ENCODE peak calls at places on chromosomes 2 and 18, in eight cellular contexts. D, R, L, T, G, E, X and K are unnamed samples.

GRCh38 chr2:208183526-208183925 is 6.3 kb downstream of the C2orf80 start:
- DNase-seq in D (no peak), R (no peak), L (no peak), T (no peak), G (no peak), E (no peak), X (no peak), K (no peak)

GRCh38 chr2:138078153-138078552 is 113.9 kb downstream of the HNMT start:
- DNase-seq in D (no peak), R (no peak), L (no peak), T (no peak), G (no peak), E (no peak), X (no peak), K (no peak)

GRCh38 chr2:29583104-29583503 is 338.3 kb downstream of the ALK start:
- DNase-seq in D (no peak), R (no peak), L (no peak), T (no peak), G (no peak), E (no peak), X (no peak), K (no peak)

GRCh38 chr18:26863122-26863879 is 2.2 kb downstream of the AQP4 start:
- DNase-seq in D (no peak), R (no peak), L (no peak), T (no peak), G (no peak), E (no peak), X (peak; percentile 22), K (no peak)

GRCh38 chr18:36929601-36930000 is 100.7 kb downstream of the KIAA1328 start:
- DNase-seq in D (no peak), R (no peak), L (no peak), T (no peak), G (no peak), E (no peak), X (no peak), K (no peak)

GRCh38 chr2:202449344-202449743 is 73.2 kb downstream of the BMPR2 start:
- DNase-seq in D (no peak), R (no peak), L (no peak), T (no peak), G (no peak), E (peak; percentile 9), X (no peak), K (no peak)

GRCh38 chr2:48249093-48249492 is 280.9 kb upstream of the STON1 start:
- DNase-seq in D (no peak), R (no peak), L (no peak), T (no peak), G (no peak), E (no peak), X (no peak), K (no peak)

GRCh38 chr2:214542251-214542650 is 131.4 kb downstream of the VWC2L start:
- DNase-seq in D (no peak), R (no peak), L (no peak), T (no peak), G (no peak), E (no peak), X (no peak), K (no peak)

GRCh38 chr2:62661263-62661635 is 44.3 kb upstream of the EHBP1 start:
- DNase-seq in D (no peak), R (no peak), L (no peak), T (no peak), G (no peak), E (no peak), X (no peak), K (no peak)

GRCh38 chr2:218428846-218429558 is 10.1 kb downstream of the VIL1 start:
- DNase-seq in D (no peak), R (no peak), L (no peak), T (no peak), G (no peak), E (no peak), X (no peak), K (peak; percentile 50)